ENCODE peak calls at places on chromosome X, in nine cellular contexts. R is lung; G is upper lobe of right lung; Q is globus pallidus; C is BE2C; M is anterior cingulate cortex; Y is tibial artery; S is hypothalamus; X is activated CD4-positive, alpha-beta T cell treated with anti-CD3 and anti-CD28 coated beads, Interleukin-2, amount 50 U/mL, for 24 hours. D is an unnamed sample.

GRCh38 chrX:16240231-16240905 is 73.1 kb downstream of the MAGEB17 start:
- DNase-seq in R (no peak), C (no peak), G (no peak), S (no peak), X (no peak), Q (no peak), Y (no peak), M (no peak), D (no peak)

GRCh38 chrX:45824471-45824870 is 623.8 kb upstream of the DIPK2B start:
- DNase-seq in Y (peak), G (no peak), S (no peak), C (peak), R (no peak), X (peak), M (no peak), Q (no peak), D (no peak)

GRCh38 chrX:69018416-69019072 is 146.7 kb downstream of the PJA1 start:
- DNase-seq in Q (no peak), C (no peak), Y (no peak), S (no peak), M (no peak), R (peak), X (no peak), G (no peak), D (no peak)

GRCh38 chrX:413322-414201 is 26.9 kb upstream of the PPP2R3B start:
- DNase-seq in M (no peak), S (no peak), G (no peak), Y (no peak), X (no peak), Q (no peak), C (no peak), R (no peak), D (no peak)

GRCh38 chrX:49838374-49838773 is 9.3 kb downstream of the PAGE4 start:
- DNase-seq in G (no peak), C (peak), S (no peak), Q (no peak), M (peak), Y (no peak), R (no peak), X (no peak), D (no peak)

GRCh38 chrX:130575831-130576404 is 174.1 kb downstream of the RBMX2 start:
- DNase-seq in Q (peak), R (no peak), M (peak), G (peak), C (peak), Y (peak), X (no peak), S (peak), D (peak)

GRCh38 chrX:127908369-127908768 is 143.8 kb downstream of the ACTRT1 start:
- DNase-seq in M (no peak), Y (no peak), S (no peak), R (no peak), Q (no peak), C (no peak), X (no peak), G (no peak), D (no peak)

GRCh38 chrX:39969099-39969825 is 128.5 kb downstream of the BCOR start:
- DNase-seq in C (no peak), Q (no peak), S (no peak), M (no peak), G (no peak), R (no peak), Y (no peak), X (no peak), D (no peak)

GRCh38 chrX:18714910-18715309 is 7.5 kb downstream of the PPEF1 start:
- DNase-seq in G (no peak), R (no peak), X (no peak), C (no peak), M (no peak), Q (no peak), S (no peak), Y (no peak), D (no peak)

GRCh38 chrX:115494133-115494532 is 66.8 kb upstream of the PLS3 start:
- DNase-seq in C (no peak), Q (peak), G (no peak), Y (no peak), S (no peak), M (no peak), X (no peak), R (no peak), D (peak)

GRCh38 chrX:6163761-6164160 is 64.9 kb downstream of the NLGN4X start:
- DNase-seq in R (no peak), S (no peak), X (no peak), Q (no peak), C (no peak), M (no peak), G (no peak), Y (no peak), D (no peak)

GRCh38 chrX:69968956-69969355 is 80.8 kb downstream of the AWAT2 start:
- DNase-seq in Q (peak), G (no peak), R (no peak), Y (no peak), C (peak), S (no peak), M (peak), X (no peak), D (no peak)

GRCh38 chrX:39212456-39212855 is 411.2 kb downstream of the MID1IP1 start:
- DNase-seq in C (no peak), Y (no peak), S (no peak), R (no peak), X (peak), Q (no peak), M (no peak), G (no peak), D (no peak)

GRCh38 chrX:134883134-134883700 is 107.6 kb upstream of the SMIM10 start:
- DNase-seq in Q (no peak), C (no peak), G (no peak), M (no peak), R (no peak), Y (no peak), S (no peak), X (no peak), D (no peak)

GRCh38 chrX:2351999-2352995 is 148.5 kb downstream of the DHRSX start:
- DNase-seq in Y (no peak), X (no peak), M (no peak), C (no peak), R (no peak), Q (no peak), G (no peak), S (no peak), D (no peak)

GRCh38 chrX:51837926-51838325 is 55.5 kb upstream of the MAGED1 start:
- DNase-seq in C (peak), M (peak), Y (no peak), G (no peak), Q (peak), X (no peak), S (no peak), R (no peak), D (no peak)

GRCh38 chrX:1390621-1391369 is 1.1 kb downstream of the SLC25A6 start:
- DNase-seq in S (no peak), R (no peak), G (peak), M (no peak), C (no peak), Y (peak), Q (no peak), X (no peak), D (no peak)

GRCh38 chrX:71935542-71935941 is 24.9 kb downstream of the NHSL2 start:
- DNase-seq in M (no peak), G (no peak), C (no peak), X (no peak), Y (peak), Q (peak), R (no peak), S (peak), D (peak)

GRCh38 chrX:10648608-10649007 is 28.2 kb upstream of the MID1 start:
- DNase-seq in S (no peak), M (no peak), Q (no peak), X (no peak), R (no peak), C (no peak), G (no peak), Y (no peak), D (no peak)

GRCh38 chrX:63561425-63561824 is 210.3 kb upstream of the SPIN4 start:
- DNase-seq in G (no peak), C (no peak), R (no peak), X (no peak), S (no peak), Q (no peak), M (no peak), Y (no peak), D (no peak)

GRCh38 chrX:74351760-74352159 is 47.8 kb downstream of the ZCCHC13 start:
- DNase-seq in M (no peak), S (no peak), C (no peak), R (no peak), G (no peak), X (no peak), Q (no peak), Y (no peak), D (no peak)

GRCh38 chrX:9912341-9912740 is 54.8 kb upstream of the CLDN34 start:
- DNase-seq in R (no peak), M (no peak), Q (no peak), S (no peak), C (no peak), G (no peak), Y (no peak), X (no peak), D (no peak)

GRCh38 chrX:45889471-45889870 is 655.8 kb downstream of the ZNF674 start:
- DNase-seq in Y (no peak), X (no peak), Q (no peak), C (no peak), M (no peak), R (no peak), G (no peak), S (no peak), D (no peak)

D was measured in hippocampal formation.